ENCODE peak calls at places on chromosomes 5 and 9, in nine cellular contexts. D is A549; H is CD4-positive, CD25-positive, alpha-beta regulatory T cell; V is GM12865; C is psoas muscle; O is GM23248; Q is CD8-positive, alpha-beta T cell; K is SK-N-SH; W is heart right ventricle. P is an unnamed sample.

GRCh38 chr5:98902733-98903132 is 26.1 kb downstream of the CHD1 start:
- DNase-seq in D (no peak), H (no peak), V (no peak), C (no peak), O (peak; percentile 83), Q (no peak), K (no peak), W (no peak), P (peak; percentile 50)

GRCh38 chr5:35247645-35248034 is 17.4 kb upstream of the PRLR start:
- DNase-seq in D (no peak), H (no peak), V (peak; percentile 54), C (no peak), O (peak; percentile 24), Q (no peak), K (no peak), W (no peak), P (peak; percentile 28)

GRCh38 chr5:76083555-76084495 is 642 bp downstream of the SV2C start:
- DNase-seq in D (no peak), H (peak; percentile 17), V (no peak), C (no peak), O (peak; percentile 20), Q (no peak), K (peak; percentile 65), W (no peak), P (no peak)

GRCh38 chr5:97085126-97085786 is 57.2 kb downstream of the LIX1 start:
- DNase-seq in D (no peak), H (no peak), V (no peak), C (no peak), O (no peak), Q (no peak), K (no peak), W (no peak), P (no peak)

GRCh38 chr9:98219364-98219716 is 26.9 kb upstream of the CORO2A start:
- DNase-seq in D (no peak), H (no peak), V (no peak), C (no peak), O (no peak), Q (no peak), K (no peak), W (no peak), P (no peak)

GRCh38 chr5:169106906-169107305 is 194.0 kb downstream of the SLIT3 start:
- DNase-seq in D (no peak), H (no peak), V (no peak), C (no peak), O (no peak), Q (no peak), K (peak; percentile 65), W (no peak), P (no peak)

GRCh38 chr9:130234340-130235260 is 31.0 kb upstream of the HMCN2 start:
- DNase-seq in D (no peak), H (no peak), V (no peak), C (peak; percentile 51), O (peak; percentile 32), Q (no peak), K (no peak), W (no peak), P (peak; percentile 17)

GRCh38 chr5:95068303-95068702 is 216.6 kb downstream of the MCTP1 start:
- DNase-seq in D (no peak), H (no peak), V (no peak), C (no peak), O (no peak), Q (no peak), K (no peak), W (no peak), P (no peak)

GRCh38 chr5:72949481-72949880 is 6.4 kb upstream of the FCHO2 start:
- DNase-seq in D (no peak), H (no peak), V (no peak), C (no peak), O (no peak), Q (no peak), K (no peak), W (no peak), P (no peak)

GRCh38 chr5:2872676-2873075 is 121.2 kb upstream of the IRX2 start:
- DNase-seq in D (no peak), H (no peak), V (no peak), C (no peak), O (no peak), Q (no peak), K (no peak), W (no peak), P (no peak)

GRCh38 chr9:6133346-6134063 is 82.1 kb upstream of the IL33 start:
- DNase-seq in D (no peak), H (peak; percentile 28), V (peak; percentile 83), C (no peak), O (peak; percentile 17), Q (no peak), K (no peak), W (no peak), P (no peak)

GRCh38 chr9:133370680-133371079 is 5.2 kb downstream of the SURF4 start:
- DNase-seq in D (no peak), H (peak; percentile 90), V (no peak), C (no peak), O (no peak), Q (peak; percentile 31), K (no peak), W (no peak), P (no peak)

GRCh38 chr5:160421625-160422258 is at the start of gene PTTG1:
- DNase-seq in D (peak; percentile 87), H (peak; percentile 98), V (peak; percentile 96), C (peak; percentile 96), O (peak; percentile 99), Q (peak; percentile 84), K (peak; percentile 90), W (peak; percentile 94), P (peak; percentile 97)

GRCh38 chr5:160420331-160420610 is 1.4 kb upstream of the PTTG1 start:
- DNase-seq in D (no peak), H (no peak), V (no peak), C (no peak), O (no peak), Q (no peak), K (no peak), W (no peak), P (no peak)

GRCh38 chr5:160419458-160420330 is 813 bp upstream of the SLU7 start:
- DNase-seq in D (no peak), H (peak; percentile 37), V (no peak), C (no peak), O (peak; percentile 23), Q (no peak), K (no peak), W (no peak), P (no peak)

GRCh38 chr5:160418561-160419457 is at the start of gene SLU7:
- DNase-seq in D (peak; percentile 93), H (peak; percentile 96), V (peak; percentile 98), C (peak; percentile 97), O (peak; percentile 99), Q (peak; percentile 90), K (peak; percentile 89), W (peak; percentile 95), P (peak; percentile 97)

GRCh38 chr5:160423025-160423554 is 1.4 kb downstream of the PTTG1 start:
- DNase-seq in D (no peak), H (no peak), V (peak; percentile 36), C (no peak), O (peak; percentile 25), Q (no peak), K (no peak), W (no peak), P (no peak)
- H3K4me3 ChIP-seq in D (peak overlapping the region; percentile 80), H (peak overlapping the region; percentile 92), V (peak overlapping the region; percentile 74), C (no peak overlapping the region), O (peak overlapping the region; percentile 81), Q (no peak overlapping the region), K (peak overlapping the region; percentile 68), W (no peak overlapping the region), P (peak overlapping the region; percentile 68)

GRCh38 chr9:86077286-86077685 is 22.1 kb downstream of the GOLM1 start:
- DNase-seq in D (no peak), H (no peak), V (no peak), C (no peak), O (no peak), Q (no peak), K (no peak), W (no peak), P (no peak)

GRCh38 chr9:86075132-86075807 is 24.1 kb downstream of the GOLM1 start:
- DNase-seq in D (no peak), H (no peak), V (no peak), C (no peak), O (no peak), Q (no peak), K (no peak), W (no peak), P (no peak)

GRCh38 chr9:86079421-86080111 is 19.8 kb downstream of the GOLM1 start:
- DNase-seq in D (no peak), H (no peak), V (no peak), C (no peak), O (peak; percentile 50), Q (no peak), K (no peak), W (no peak), P (peak; percentile 36)

GRCh38 chr9:86080112-86080579 is 19.2 kb downstream of the GOLM1 start:
- DNase-seq in D (no peak), H (no peak), V (no peak), C (no peak), O (no peak), Q (no peak), K (no peak), W (no peak), P (no peak)

DNA sequence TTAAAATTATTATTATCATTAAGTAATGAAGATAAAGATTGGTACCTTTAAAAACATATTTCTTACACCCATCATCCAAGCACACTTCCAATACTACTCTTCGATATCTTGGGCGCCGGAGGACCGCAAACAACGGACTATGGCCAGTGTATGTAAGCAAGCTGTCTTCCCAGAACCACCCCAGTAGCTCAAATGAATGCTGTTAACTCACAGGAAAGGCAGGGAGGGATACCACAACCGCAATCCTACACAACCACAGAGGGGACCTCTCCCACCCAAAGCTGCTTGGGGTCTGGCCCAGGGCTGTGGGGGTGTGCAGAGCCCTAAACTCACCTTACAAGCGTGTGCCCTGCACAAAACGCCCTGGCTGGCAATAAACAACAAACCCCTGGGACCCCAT is 20.6 kb downstream of the GOLM1 start:
- DNase-seq in D (no peak), H (no peak), V (no peak), C (no peak), O (no peak), Q (no peak), K (no peak), W (no peak), P (no peak)
- H3K4me3 ChIP-seq in D (no peak overlapping the region), H (no peak overlapping the region), V (no peak overlapping the region), C (no peak overlapping the region), O (no peak overlapping the region), Q (no peak overlapping the region), K (no peak overlapping the region), W (no peak overlapping the region), P (no peak overlapping the region)

GRCh38 chr5:61779743-61780142 is 447.7 kb downstream of the ZSWIM6 start:
- DNase-seq in D (no peak), H (no peak), V (no peak), C (no peak), O (no peak), Q (no peak), K (no peak), W (no peak), P (no peak)

GRCh38 chr5:61777292-61777691 is 445.2 kb downstream of the ZSWIM6 start:
- DNase-seq in D (no peak), H (no peak), V (no peak), C (no peak), O (no peak), Q (no peak), K (no peak), W (no peak), P (no peak)
- H3K4me3 ChIP-seq in D (no peak overlapping the region), H (no peak overlapping the region), V (no peak overlapping the region), C (no peak overlapping the region), O (no peak overlapping the region), Q (no peak overlapping the region), K (no peak overlapping the region), W (no peak overlapping the region), P (no peak overlapping the region)

GRCh38 chr9:123438321-123438720 is 82.3 kb downstream of the CRB2 start:
- DNase-seq in D (no peak), H (no peak), V (no peak), C (no peak), O (no peak), Q (no peak), K (no peak), W (no peak), P (peak; percentile 31)
- H3K4me3 ChIP-seq in D (no peak overlapping the region), H (no peak overlapping the region), V (no peak overlapping the region), C (no peak overlapping the region), O (no peak overlapping the region), Q (no peak overlapping the region), K (no peak overlapping the region), W (no peak overlapping the region), P (no peak overlapping the region)